ENCODE peak calls at places on chromosomes 4 and X, in four cellular contexts. E, N, V and I are unnamed samples.

GRCh38 chrX:24178441-24178840 is 28.9 kb downstream of the ZFX start:
- DNase-seq in V (no peak), N (no peak), E (peak), I (no peak)

GRCh38 chrX:9846631-9847030 is 60.4 kb downstream of the SHROOM2 start:
- DNase-seq in V (no peak), N (no peak), E (no peak), I (no peak)

GRCh38 chr4:111854494-111855087 is 290.7 kb upstream of the FAM241A start:
- DNase-seq in N (peak), E (no peak), V (peak), I (peak)

GRCh38 chr4:111780965-111781364 is 364.3 kb upstream of the FAM241A start:
- DNase-seq in V (no peak), N (no peak), E (no peak), I (no peak)

GRCh38 chrX:3167771-3168170 is 126.5 kb downstream of the ARSF start:
- DNase-seq in V (no peak), E (no peak), N (no peak), I (no peak)

GRCh38 chr4:47939456-47939855 is 25.1 kb upstream of the NFXL1 start:
- DNase-seq in E (no peak), V (no peak), N (no peak), I (no peak)

GRCh38 chrX:120310861-120311631 is at the start of gene TMEM255A:
- DNase-seq in N (no peak), V (no peak), E (peak), I (peak)

GRCh38 chr4:13533670-13534343 is 10.5 kb downstream of the NKX3-2 start:
- DNase-seq in N (no peak), E (no peak), V (no peak), I (no peak)

DNA sequence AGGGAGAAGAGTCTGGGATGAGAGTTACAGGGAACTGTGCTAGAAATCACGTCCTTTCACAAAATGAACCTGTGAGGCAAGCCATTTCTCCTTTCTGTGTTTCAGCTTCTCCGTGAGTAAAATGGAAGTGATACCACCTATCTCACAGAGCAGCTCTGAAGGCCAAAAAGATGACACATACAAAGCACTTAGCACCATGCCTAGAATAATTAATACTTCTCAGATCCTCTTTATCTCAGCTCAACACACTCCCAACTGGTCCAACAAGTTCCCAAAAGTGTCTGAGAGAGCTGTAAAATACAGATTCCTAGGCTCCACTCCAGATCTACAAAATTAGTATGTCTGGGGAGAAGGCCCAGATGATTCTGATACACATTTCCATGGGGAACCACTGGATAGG is 38.3 kb downstream of the LHFPL1 start:
- DNase-seq in N (no peak), V (no peak), E (no peak), I (no peak)
- TF ChIP-seq ELF4 in N (no peak), V (no peak), E (no peak), I (no peak)

GRCh38 chrX:102154218-102154860 is 1.4 kb downstream of the BEX5 start:
- DNase-seq in V (no peak), N (peak), E (peak), I (peak)
- TF ChIP-seq ELF4 in V (no peak), N (no peak), E (no peak), I (no peak)

GRCh38 chr4:184854673-184855072 is 28.9 kb upstream of the ACSL1 start:
- DNase-seq in V (no peak), E (no peak), N (no peak), I (no peak)
- TF ChIP-seq ELF4 in V (no peak), E (no peak), N (no peak), I (no peak)

GRCh38 chr4:184417802-184418511 is 56.4 kb downstream of the IRF2 start:
- DNase-seq in N (peak), V (peak), E (no peak), I (no peak)
- TF ChIP-seq ELF4 in N (no peak), V (no peak), E (no peak), I (no peak)

GRCh38 chr4:145808848-145809512 is 129.0 kb downstream of the C4orf51 start:
- DNase-seq in E (no peak), V (no peak), N (no peak), I (no peak)

GRCh38 chr4:145804134-145804533 is 124.2 kb downstream of the C4orf51 start:
- DNase-seq in V (peak), N (no peak), E (no peak), I (no peak)

GRCh38 chr4:145808021-145808650 is 128.2 kb downstream of the C4orf51 start:
- DNase-seq in N (peak), E (no peak), V (peak), I (peak)

DNA sequence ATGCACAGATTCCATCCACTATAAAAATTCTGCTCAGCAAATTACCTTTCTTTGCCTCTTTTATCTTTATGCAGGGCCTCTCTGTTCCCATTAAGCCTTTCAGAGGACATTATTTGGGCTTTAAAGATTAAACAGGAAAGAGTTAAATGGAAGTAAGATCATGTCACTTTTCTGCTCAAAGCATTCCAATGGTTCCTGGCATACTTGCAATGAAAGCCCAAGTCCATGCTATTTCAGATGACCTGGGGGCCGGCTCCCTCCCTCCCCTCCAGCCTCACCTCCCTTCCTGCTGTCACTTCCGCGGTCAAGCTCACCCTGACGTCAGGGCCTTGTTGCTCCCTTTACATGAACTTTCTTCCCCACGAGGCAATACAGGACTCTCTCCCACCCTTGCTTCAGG is 125.5 kb downstream of the C4orf51 start:
- DNase-seq in V (peak), E (peak), N (no peak), I (no peak)
- TF ChIP-seq ELF4 in V (no peak), E (no peak), N (no peak), I (no peak)

GRCh38 chrX:65634732-65635131 is 32.7 kb upstream of the MSN start:
- DNase-seq in N (no peak), V (no peak), E (no peak), I (no peak)
- TF ChIP-seq ELF4 in N (no peak), V (no peak), E (no peak), I (no peak)

GRCh38 chr4:189313064-189313463 is 627.6 kb upstream of the FRG1 start:
- DNase-seq in N (no peak), V (no peak), E (no peak), I (no peak)
- TF ChIP-seq ELF4 in N (no peak), V (no peak), E (no peak), I (no peak)

GRCh38 chr4:110245567-110245966 is 47.2 kb upstream of the ELOVL6 start:
- DNase-seq in N (no peak), V (no peak), E (no peak), I (no peak)
- TF ChIP-seq ELF4 in N (no peak), V (no peak), E (no peak), I (no peak)

GRCh38 chr4:159725571-159725970 is 622.7 kb downstream of the RAPGEF2 start:
- DNase-seq in N (no peak), E (no peak), V (no peak), I (no peak)
- TF ChIP-seq ELF4 in N (no peak), E (no peak), V (no peak), I (no peak)

GRCh38 chr4:60663769-60664168 is 536.4 kb upstream of the ADGRL3 start:
- DNase-seq in N (no peak), E (no peak), V (no peak), I (no peak)

GRCh38 chr4:60655356-60655755 is 544.8 kb upstream of the ADGRL3 start:
- DNase-seq in N (no peak), V (no peak), E (no peak), I (no peak)

GRCh38 chr4:60656171-60656570 is 544.0 kb upstream of the ADGRL3 start:
- DNase-seq in E (no peak), V (no peak), N (no peak), I (no peak)

GRCh38 chr4:60657041-60657440 is 543.1 kb upstream of the ADGRL3 start:
- DNase-seq in V (no peak), E (no peak), N (no peak), I (no peak)

DNA sequence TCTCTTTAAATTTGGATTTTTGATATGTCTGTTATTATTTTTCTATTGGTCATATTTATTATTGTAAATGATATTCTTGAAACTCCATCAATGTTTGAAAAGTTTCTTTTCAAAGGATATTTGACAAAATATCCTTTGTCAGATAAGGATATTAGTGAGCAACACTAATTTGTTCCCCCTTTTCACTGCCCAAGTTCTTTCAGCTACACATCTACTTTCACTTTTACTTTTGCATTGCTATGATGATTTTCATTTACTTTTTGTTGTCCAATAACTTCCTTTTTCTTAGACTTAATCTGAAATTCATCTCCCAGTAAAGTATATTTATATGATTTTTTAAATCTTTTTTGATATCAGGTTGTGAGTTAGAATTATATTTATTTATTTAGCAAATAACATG is 542.3 kb upstream of the ADGRL3 start:
- DNase-seq in N (no peak), E (no peak), V (no peak), I (no peak)
- TF ChIP-seq ELF4 in N (no peak), E (no peak), V (no peak), I (no peak)